ENCODE peak calls at places on chromosome 1, in four cellular contexts. One of them, this sample, is unnamed.

GRCh38 chr1:37001697-37002096 is 32.6 kb downstream of the GRIK3 start:
- DNase-seq in Ammon's horn: no peak
- DNase-seq in D721Med: no peak
- DNase-seq in effector memory CD4-positive, alpha-beta T cell: no peak
- DNase-seq in this sample: no peak

GRCh38 chr1:8026976-8027747 is 1.1 kb upstream of the ERRFI1 start:
- DNase-seq in Ammon's horn: no peak
- DNase-seq in D721Med: no peak
- DNase-seq in effector memory CD4-positive, alpha-beta T cell: no peak
- DNase-seq in this sample: no peak

GRCh38 chr1:48077860-48078259 is 80.7 kb upstream of the TRABD2B start:
- DNase-seq in Ammon's horn: no peak
- DNase-seq in D721Med: no peak
- DNase-seq in effector memory CD4-positive, alpha-beta T cell: no peak
- DNase-seq in this sample: no peak

GRCh38 chr1:92087542-92087941 is 7.4 kb downstream of the BTBD8 start:
- DNase-seq in Ammon's horn: no peak
- DNase-seq in D721Med: no peak
- DNase-seq in effector memory CD4-positive, alpha-beta T cell: no peak
- DNase-seq in this sample: no peak

GRCh38 chr1:58395355-58395754 is 151.2 kb downstream of the OMA1 start:
- DNase-seq in Ammon's horn: no peak
- DNase-seq in D721Med: no peak
- DNase-seq in effector memory CD4-positive, alpha-beta T cell: no peak
- DNase-seq in this sample: no peak

GRCh38 chr1:149886396-149887195 is 12.8 kb upstream of the BOLA1 start:
- DNase-seq in Ammon's horn: peak
- DNase-seq in D721Med: no peak
- DNase-seq in effector memory CD4-positive, alpha-beta T cell: peak
- DNase-seq in this sample: peak

GRCh38 chr1:241611063-241611462 is 29.1 kb downstream of the CHML start:
- DNase-seq in Ammon's horn: peak
- DNase-seq in D721Med: peak
- DNase-seq in effector memory CD4-positive, alpha-beta T cell: no peak
- DNase-seq in this sample: peak

GRCh38 chr1:103459385-103459784 is 66.1 kb upstream of the RNPC3 start:
- DNase-seq in Ammon's horn: peak
- DNase-seq in D721Med: no peak
- DNase-seq in effector memory CD4-positive, alpha-beta T cell: no peak
- DNase-seq in this sample: peak

GRCh38 chr1:23202263-23202749 is 15.0 kb downstream of the HTR1D start:
- DNase-seq in Ammon's horn: no peak
- DNase-seq in D721Med: no peak
- DNase-seq in effector memory CD4-positive, alpha-beta T cell: no peak
- DNase-seq in this sample: no peak

GRCh38 chr1:48055854-48056253 is 58.7 kb upstream of the TRABD2B start:
- DNase-seq in Ammon's horn: no peak
- DNase-seq in D721Med: no peak
- DNase-seq in effector memory CD4-positive, alpha-beta T cell: no peak
- DNase-seq in this sample: no peak

GRCh38 chr1:180785306-180785705 is 127.4 kb upstream of the KIAA1614 start:
- DNase-seq in Ammon's horn: no peak
- DNase-seq in D721Med: no peak
- DNase-seq in effector memory CD4-positive, alpha-beta T cell: no peak
- DNase-seq in this sample: no peak

GRCh38 chr1:21586926-21587601 is 77.8 kb downstream of the ALPL start:
- DNase-seq in Ammon's horn: no peak
- DNase-seq in D721Med: no peak
- DNase-seq in effector memory CD4-positive, alpha-beta T cell: no peak
- DNase-seq in this sample: no peak

This sample was measured in G401.